ENCODE peak calls at places on chromosomes 7 and 10, in five cellular contexts. Y, B, V, R and L are unnamed samples. For H3K9me3, the result is how much of the 10 kb centered on the place peaks cover.

GRCh38 chr10:36336315-36336714 is 694.2 kb upstream of the FZD8 start:
- DNase-seq in Y (no peak), B (peak), V (no peak), R (no peak), L (no peak)

GRCh38 chr10:47253030-47253637 is 46.9 kb upstream of the GDF10 start:
- DNase-seq in Y (no peak), B (no peak), V (no peak), R (peak), L (no peak)

GRCh38 chr10:89414146-89414878 is at the start of gene IFIT5:
- DNase-seq in Y (peak), B (peak), V (no peak), R (peak), L (peak)

GRCh38 chr7:100465702-100466311 is 1.7 kb upstream of the SPACDR start:
- DNase-seq in Y (no peak), B (peak), V (no peak), R (peak), L (no peak)

GRCh38 chr7:120725376-120726039 is 132.4 kb downstream of the TSPAN12 start:
- DNase-seq in Y (no peak), B (peak), V (peak), R (no peak), L (no peak)

GRCh38 chr7:106915873-106916272 is 50.8 kb downstream of the PIK3CG start:
- DNase-seq in Y (no peak), B (no peak), V (no peak), R (no peak), L (no peak)

GRCh38 chr7:148983220-148984146 is 44.8 kb downstream of the PDIA4 start:
- DNase-seq in Y (peak), B (peak), V (peak), R (no peak), L (no peak)

GRCh38 chr7:55198634-55199366 is 166.3 kb upstream of the LANCL2 start:
- DNase-seq in Y (no peak), B (peak), V (no peak), R (no peak), L (no peak)

GRCh38 chr10:88874271-88874670 is 5.8 kb upstream of the STAMBPL1 start:
- DNase-seq in Y (no peak), B (peak), V (no peak), R (no peak), L (no peak)

GRCh38 chr10:102621418-102622325 is 22.6 kb upstream of the TRIM8 start:
- DNase-seq in Y (no peak), B (peak), V (no peak), R (peak), L (no peak)

GRCh38 chr7:100641463-100641859 is at the start of gene TFR2:
- DNase-seq in Y (no peak), B (no peak), V (no peak), R (no peak), L (no peak)

GRCh38 chr7:114533151-114533550 is 118.5 kb downstream of the FOXP2 start:
- DNase-seq in Y (no peak), B (no peak), V (no peak), R (no peak), L (no peak)

GRCh38 chr7:137715546-137715945 is 131.2 kb downstream of the DGKI start:
- DNase-seq in Y (no peak), B (peak), V (no peak), R (no peak), L (no peak)

GRCh38 chr10:49070701-49071100 is 44.6 kb downstream of the VSTM4 start:
- DNase-seq in Y (no peak), B (no peak), V (no peak), R (no peak), L (no peak)

GRCh38 chr7:130884437-130885417 is 150.7 kb upstream of the KLF14 start:
- DNase-seq in Y (no peak), B (no peak), V (no peak), R (no peak), L (no peak)

GRCh38 chr7:96786998-96787395 is 77.4 kb upstream of the SEM1 start:
- DNase-seq in Y (no peak), B (no peak), V (no peak), R (no peak), L (no peak)

GRCh38 chr7:96784597-96784996 is 75.0 kb upstream of the SEM1 start:
- DNase-seq in Y (no peak), B (no peak), V (no peak), R (no peak), L (no peak)

GRCh38 chr7:96789914-96790313 is 80.3 kb upstream of the SEM1 start:
- DNase-seq in Y (no peak), B (no peak), V (no peak), R (no peak), L (no peak)

GRCh38 chr7:96781919-96782318 is 72.3 kb upstream of the SEM1 start:
- DNase-seq in Y (no peak), B (no peak), V (no peak), R (no peak), L (no peak)

GRCh38 chr7:96786261-96786997 is 76.8 kb upstream of the SEM1 start:
- DNase-seq in Y (no peak), B (no peak), V (no peak), R (no peak), L (no peak)
- H3K27ac ChIP-seq in Y (no peak), B (no peak), V (no peak), R (no peak), L (peak)

GRCh38 chr7:152406491-152406890 is 29.3 kb downstream of the KMT2C start:
- DNase-seq in Y (no peak), B (no peak), V (no peak), R (peak), L (no peak)

GRCh38 chr7:152399344-152399743 is 36.5 kb downstream of the KMT2C start:
- DNase-seq in Y (no peak), B (no peak), V (no peak), R (no peak), L (no peak)

GRCh38 chr7:152402384-152403250 is 33.2 kb downstream of the KMT2C start:
- DNase-seq in Y (no peak), B (peak), V (no peak), R (no peak), L (no peak)

DNA sequence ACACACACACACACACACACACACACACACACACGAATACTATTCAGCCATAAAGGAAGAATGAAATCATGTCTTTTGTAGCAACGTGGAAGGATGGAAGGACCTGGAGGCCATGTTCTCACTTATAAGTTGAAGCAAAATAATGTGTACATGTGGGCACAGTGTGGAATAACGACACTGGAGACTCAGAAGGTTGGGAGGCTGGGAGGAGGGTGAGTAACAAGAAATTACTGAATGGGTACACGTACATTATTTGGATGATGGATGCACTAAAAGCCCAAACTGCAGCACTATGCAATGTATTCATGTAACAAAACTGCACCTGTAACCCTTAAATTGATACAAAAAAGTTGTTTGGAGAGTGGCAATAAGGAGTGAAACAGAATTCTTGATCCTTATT is 32.1 kb downstream of the KMT2C start:
- DNase-seq in Y (no peak), B (no peak), V (no peak), R (no peak), L (no peak)
- H3K9me3 ChIP-seq in Y (under half), B (under half), V (under half), R (under half), L (under half)

DNA sequence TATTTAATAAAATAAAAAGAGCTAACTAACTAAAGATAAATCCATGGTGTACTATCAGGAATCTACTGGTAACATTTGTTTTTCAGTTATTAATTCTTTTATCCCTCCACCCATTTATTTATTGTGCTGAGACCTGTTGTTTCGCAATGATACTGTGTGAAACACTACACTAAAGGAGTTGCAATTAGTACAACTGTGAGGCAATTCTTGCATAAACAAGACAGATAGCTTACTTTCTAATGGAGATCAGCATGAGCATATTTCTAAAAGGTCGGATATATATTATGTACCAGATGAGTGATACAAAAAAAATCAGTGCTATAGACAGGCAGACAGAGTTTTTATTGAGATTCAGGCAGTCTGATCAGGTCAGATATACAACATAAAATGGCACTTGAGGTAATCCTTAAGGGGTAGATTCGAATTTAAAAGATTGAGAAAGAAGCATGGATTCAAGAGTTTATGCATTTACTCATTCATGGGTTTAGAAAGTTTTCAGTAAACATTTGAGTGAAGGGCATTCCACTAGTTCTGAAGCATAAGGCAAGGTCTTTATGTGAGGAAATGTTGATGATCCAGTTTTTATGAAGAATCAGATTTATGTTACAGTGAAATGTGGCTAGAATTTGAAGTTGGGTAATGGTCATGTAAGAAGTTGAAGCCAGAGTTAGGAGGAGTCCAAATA is 147.6 kb downstream of the POLR1F start:
- DNase-seq in Y (no peak), B (no peak), V (no peak), R (no peak), L (no peak)
- H3K4me3 ChIP-seq in Y (no peak), B (no peak), V (no peak), R (no peak), L (peak)

DNA sequence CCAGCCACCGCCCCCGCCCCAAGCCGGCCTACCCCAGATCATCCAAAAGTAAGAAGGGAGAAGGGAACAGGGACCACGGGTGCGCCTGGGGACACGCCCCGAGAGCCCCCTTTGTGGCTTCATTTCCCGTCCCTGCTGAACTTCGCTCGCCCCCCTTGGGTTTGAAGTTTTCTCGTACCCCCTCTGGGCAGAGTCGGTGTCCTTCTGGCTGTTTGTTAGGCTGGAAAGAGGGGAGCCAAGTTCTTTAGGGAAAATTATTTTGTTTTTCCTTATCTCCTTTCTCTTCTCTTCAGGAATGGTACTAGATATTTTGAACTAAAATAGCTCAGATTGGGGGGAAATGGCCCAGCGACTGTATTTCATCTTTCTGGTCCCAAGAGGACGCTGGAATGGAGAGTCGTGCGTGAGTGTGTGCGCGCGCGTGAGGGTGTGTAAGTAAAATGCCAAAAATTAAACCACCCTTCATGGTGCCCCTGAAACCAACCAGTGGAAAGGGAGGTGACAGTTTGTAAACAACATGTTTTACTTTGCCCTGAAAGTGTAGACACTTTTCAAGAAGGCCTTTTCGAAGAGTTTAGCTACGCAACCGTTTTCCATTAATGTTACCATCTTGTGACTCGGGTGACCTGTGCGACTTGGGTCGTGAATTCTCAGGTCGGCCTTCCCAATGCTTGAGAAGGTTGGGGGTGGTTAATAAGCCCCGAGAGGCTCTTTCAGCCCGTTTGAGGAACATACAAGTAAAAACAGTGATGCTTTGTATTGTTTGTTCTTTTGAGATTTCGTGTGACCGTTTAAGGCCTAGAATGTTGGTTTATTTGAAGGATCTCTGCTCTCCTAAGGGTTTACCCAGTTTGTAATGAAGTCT is 694 bp downstream of the RBM20 start:
- DNase-seq in Y (no peak), B (no peak), V (no peak), R (no peak), L (no peak)
- H3K27ac ChIP-seq in Y (peak), B (no peak), V (no peak), R (peak), L (peak)